ENCODE peak calls at places on chromosomes 1 and 21, in four cellular contexts. K, Y, H and F are unnamed samples.

GRCh38 chr1:191575180-191575579 is 583.1 kb upstream of the RGS18 start:
- DNase-seq in H (no peak), K (no peak), Y (no peak), F (no peak)

GRCh38 chr1:55632058-55632457 is 416.9 kb upstream of the USP24 start:
- DNase-seq in K (no peak), Y (no peak), H (no peak), F (no peak)

GRCh38 chr1:20110679-20111078 is 8.7 kb downstream of the PLA2G2D start:
- DNase-seq in K (peak; percentile 16), Y (no peak), H (no peak), F (no peak)

GRCh38 chr1:226816585-226816984 is 53.8 kb upstream of the PSEN2 start:
- DNase-seq in K (no peak), Y (no peak), H (no peak), F (no peak)

GRCh38 chr1:207752456-207753132 is 740 bp downstream of the CD46 start:
- DNase-seq in H (no peak), Y (peak; percentile 60), K (peak; percentile 87), F (peak; percentile 13)

GRCh38 chr1:228767636-228768344 is 32.5 kb downstream of the RHOU start:
- DNase-seq in K (no peak), Y (no peak), H (no peak), F (no peak)

GRCh38 chr1:29783501-29784275 is 547.4 kb downstream of the PTPRU start:
- DNase-seq in H (no peak), Y (peak; percentile 3), K (no peak), F (peak; percentile 3)

GRCh38 chr1:17094664-17095063 is 24.6 kb downstream of the PADI2 start:
- DNase-seq in H (peak; percentile 35), Y (no peak), K (no peak), F (no peak)

GRCh38 chr1:189654906-189655305 is 822.8 kb downstream of the BRINP3 start:
- DNase-seq in H (no peak), K (no peak), Y (no peak), F (no peak)

GRCh38 chr1:46613661-46614603 is 2.7 kb downstream of the MOB3C start:
- DNase-seq in H (peak; percentile 42), K (no peak), Y (no peak), F (no peak)

GRCh38 chr1:202214089-202214843 is 20.7 kb downstream of the LGR6 start:
- DNase-seq in K (no peak), H (no peak), Y (no peak), F (no peak)

GRCh38 chr21:29305068-29305467 is 6.3 kb downstream of the BACH1 start:
- DNase-seq in K (no peak), Y (no peak), H (no peak), F (no peak)

GRCh38 chr1:15033264-15033663 is 120.3 kb upstream of the TMEM51 start:
- DNase-seq in Y (no peak), H (no peak), K (no peak), F (no peak)

GRCh38 chr21:33578214-33578613 is 10.3 kb downstream of the DONSON start:
- DNase-seq in H (no peak), Y (no peak), K (no peak), F (no peak)

GRCh38 chr1:24275510-24275909 is 43.6 kb upstream of the GRHL3 start:
- DNase-seq in Y (no peak), K (no peak), H (no peak), F (no peak)

GRCh38 chr1:232440325-232441059 is 189.4 kb downstream of the SIPA1L2 start:
- DNase-seq in K (no peak), Y (no peak), H (no peak), F (no peak)

GRCh38 chr1:174358344-174358743 is 89.4 kb upstream of the GPR52 start:
- DNase-seq in Y (peak; percentile 43), H (no peak), K (no peak), F (no peak)

GRCh38 chr1:196393742-196394141 is 214.5 kb downstream of the KCNT2 start:
- DNase-seq in K (no peak), H (no peak), Y (no peak), F (no peak)

GRCh38 chr1:218666263-218666662 is 321.1 kb downstream of the TGFB2 start:
- DNase-seq in H (no peak), K (no peak), Y (no peak), F (no peak)

GRCh38 chr21:41142051-41142795 is 25.7 kb upstream of the BACE2 start:
- DNase-seq in H (no peak), Y (no peak), K (peak; percentile 2), F (no peak)

GRCh38 chr1:78146137-78146822 is 100.5 kb downstream of the GIPC2 start:
- DNase-seq in Y (no peak), K (no peak), H (no peak), F (no peak)

GRCh38 chr1:196059210-196059609 is 549.0 kb downstream of the KCNT2 start:
- DNase-seq in Y (peak; percentile 15), K (no peak), H (no peak), F (no peak)

GRCh38 chr1:166915941-166916340 is 39.9 kb upstream of the TADA1 start:
- DNase-seq in Y (no peak), K (no peak), H (no peak), F (peak; percentile 21)

GRCh38 chr1:201282931-201283829 is at the start of gene PKP1:
- DNase-seq in K (no peak), Y (no peak), H (no peak), F (no peak)

GRCh38 chr1:157505481-157506272 is 46.6 kb downstream of the FCRL5 start:
- DNase-seq in Y (peak; percentile 53), H (peak; percentile 59), K (peak; percentile 57), F (peak; percentile 75)

GRCh38 chr1:110003747-110004428 is 19.3 kb downstream of the AHCYL1 start:
- DNase-seq in K (peak; percentile 67), Y (peak; percentile 70), H (peak; percentile 45), F (peak; percentile 53)

GRCh38 chr1:167635233-167635648 is 5.2 kb downstream of the RCSD1 start:
- DNase-seq in Y (peak; percentile 64), K (no peak), H (no peak), F (peak; percentile 65)

GRCh38 chr1:57727121-57727520 is 303.3 kb upstream of the DAB1 start:
- DNase-seq in H (no peak), K (no peak), Y (no peak), F (no peak)

GRCh38 chr1:31371560-31371959 is 1.3 kb downstream of the FABP3 start:
- DNase-seq in Y (no peak), H (no peak), K (peak; percentile 20), F (peak; percentile 7)

GRCh38 chr1:40919475-40920011 is 57.4 kb upstream of the CITED4 start:
- DNase-seq in Y (no peak), K (peak; percentile 97), H (no peak), F (no peak)

GRCh38 chr1:101207891-101208290 is 28.9 kb upstream of the S1PR1 start:
- DNase-seq in K (no peak), Y (no peak), H (no peak), F (no peak)

GRCh38 chr1:24278726-24279125 is 40.4 kb upstream of the GRHL3 start:
- DNase-seq in Y (no peak), H (no peak), K (no peak), F (no peak)

GRCh38 chr1:109636201-109636952 is 16.7 kb downstream of the AMPD2 start:
- DNase-seq in K (peak; percentile 46), Y (peak; percentile 48), H (no peak), F (no peak)

GRCh38 chr21:16534408-16535099 is 804.8 kb downstream of the USP25 start:
- DNase-seq in K (no peak), H (no peak), Y (no peak), F (peak; percentile 13)

GRCh38 chr1:226953175-226953800 is 13.2 kb downstream of the COQ8A start:
- DNase-seq in Y (no peak), H (no peak), K (no peak), F (no peak)

GRCh38 chr1:4084446-4084845 is 184.4 kb upstream of the C1orf174 start:
- DNase-seq in H (no peak), Y (no peak), K (no peak), F (no peak)

GRCh38 chr1:38915352-38915948 is 26.2 kb downstream of the RHBDL2 start:
- DNase-seq in H (no peak), K (no peak), Y (peak; percentile 65), F (no peak)

GRCh38 chr1:53572802-53573148 is 113.6 kb downstream of the DMRTB1 start:
- DNase-seq in H (no peak), Y (no peak), K (no peak), F (no peak)
- TF ChIP-seq SP1 in H (no peak), Y (no peak), K (no peak), F (no peak)

GRCh38 chr1:162004441-162004950 is 19.2 kb downstream of the OLFML2B start:
- DNase-seq in H (no peak), K (no peak), Y (no peak), F (no peak)
- TF ChIP-seq FOXM1 in H (no peak), K (no peak), Y (no peak), F (no peak)

GRCh38 chr1:66400660-66401059 is 133.3 kb upstream of the SGIP1 start:
- DNase-seq in K (no peak), Y (no peak), H (no peak), F (no peak)

GRCh38 chr1:66399888-66400529 is 133.9 kb upstream of the SGIP1 start:
- DNase-seq in H (peak; percentile 78), K (no peak), Y (no peak), F (no peak)

GRCh38 chr1:66401244-66401643 is 132.7 kb upstream of the SGIP1 start:
- DNase-seq in K (no peak), H (no peak), Y (no peak), F (no peak)

GRCh38 chr1:66403031-66403731 is 130.8 kb upstream of the SGIP1 start:
- DNase-seq in H (no peak), K (no peak), Y (no peak), F (no peak)

GRCh38 chr1:66402194-66402593 is 131.8 kb upstream of the SGIP1 start:
- DNase-seq in Y (no peak), H (peak; percentile 87), K (no peak), F (no peak)
- TF ChIP-seq BHLHE40 in Y (no peak), H (peak; percentile 91), K (no peak), F (no peak)

DNA sequence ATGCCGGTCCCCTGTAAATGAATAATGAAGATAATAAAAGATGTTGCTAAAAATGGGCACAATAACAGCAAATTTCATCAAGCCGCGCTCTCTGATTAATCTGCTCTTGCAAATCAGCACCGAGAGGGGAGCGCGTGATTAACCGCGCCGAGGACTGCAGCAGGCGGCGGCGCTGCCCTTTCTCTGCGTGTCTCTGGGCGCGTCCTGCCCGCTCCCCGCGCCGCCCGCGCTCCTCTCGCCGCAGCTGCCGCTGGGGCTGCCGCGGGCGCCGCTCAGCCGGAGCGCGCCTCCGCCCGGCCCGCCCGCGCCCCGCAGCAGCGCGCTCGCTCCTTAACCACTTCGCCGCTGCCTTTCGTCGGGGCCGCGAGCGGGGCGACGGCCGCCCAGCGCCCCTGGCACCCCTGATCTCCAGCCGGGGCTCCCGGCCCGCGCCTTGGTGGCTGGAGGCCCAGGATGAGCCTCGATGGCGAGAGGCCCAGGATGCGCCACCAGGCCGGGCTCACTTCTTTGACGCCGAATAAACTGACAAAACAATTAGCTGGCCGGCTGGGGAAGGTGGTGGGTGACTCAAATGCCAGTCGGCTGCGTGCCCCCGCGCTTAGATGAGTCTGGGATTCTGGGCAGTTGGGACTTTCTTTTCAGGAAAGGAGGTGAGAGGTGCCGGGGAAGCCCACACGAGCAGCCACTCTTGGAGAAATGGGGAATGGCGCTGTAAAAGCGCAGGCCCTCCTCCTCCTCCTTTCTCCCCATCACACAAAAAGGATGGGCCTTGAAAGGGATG is 221.4 kb upstream of the PKN2 start:
- DNase-seq in H (no peak), Y (no peak), K (no peak), F (peak; percentile 77)
- TF ChIP-seq SP1 in H (no peak), Y (no peak), K (no peak), F (no peak)